ENCODE peak calls at places on chromosomes 4 and X, in four cellular contexts. One of them, this sample, is unnamed. For H3K4me1, the result is how much of the 10 kb centered on the place peaks cover.

GRCh38 chr4:47836655-47837581 is 949 bp downstream of the CORIN start:
- DNase-seq in right atrium auricular region: peak
- DNase-seq in endothelial cell of umbilical vein: peak
- DNase-seq in fibroblast of lung: peak
- DNase-seq in this sample: peak

GRCh38 chrX:19212037-19212436 is 89.8 kb upstream of the ADGRG2 start:
- DNase-seq in endothelial cell of umbilical vein: no peak
- DNase-seq in right atrium auricular region: no peak
- DNase-seq in fibroblast of lung: no peak
- DNase-seq in this sample: no peak

GRCh38 chr4:153714247-153714646 is 30.2 kb downstream of the TLR2 start:
- DNase-seq in fibroblast of lung: no peak
- DNase-seq in endothelial cell of umbilical vein: no peak
- DNase-seq in right atrium auricular region: no peak
- DNase-seq in this sample: no peak

GRCh38 chr4:38086515-38087226 is 126.5 kb downstream of the PTTG2 start:
- DNase-seq in fibroblast of lung: no peak
- DNase-seq in right atrium auricular region: no peak
- DNase-seq in endothelial cell of umbilical vein: no peak
- DNase-seq in this sample: no peak

GRCh38 chrX:109826954-109827708 is 94.1 kb upstream of the ACSL4 start:
- DNase-seq in right atrium auricular region: no peak
- DNase-seq in fibroblast of lung: peak
- DNase-seq in endothelial cell of umbilical vein: no peak
- DNase-seq in this sample: no peak

GRCh38 chr4:152310223-152310622 is 225.7 kb downstream of the FBXW7 start:
- DNase-seq in endothelial cell of umbilical vein: no peak
- DNase-seq in right atrium auricular region: no peak
- DNase-seq in fibroblast of lung: peak
- DNase-seq in this sample: no peak

GRCh38 chr4:184269879-184270430 is 52.3 kb upstream of the ENPP6 start:
- DNase-seq in endothelial cell of umbilical vein: no peak
- DNase-seq in fibroblast of lung: no peak
- DNase-seq in right atrium auricular region: peak
- DNase-seq in this sample: no peak

GRCh38 chr4:125314676-125315570 is at the start of gene FAT4:
- DNase-seq in right atrium auricular region: peak
- DNase-seq in endothelial cell of umbilical vein: peak
- DNase-seq in fibroblast of lung: peak
- DNase-seq in this sample: peak

GRCh38 chr4:5782829-5783476 is 72.0 kb downstream of the EVC start:
- DNase-seq in fibroblast of lung: no peak
- DNase-seq in right atrium auricular region: peak
- DNase-seq in endothelial cell of umbilical vein: no peak
- DNase-seq in this sample: no peak

GRCh38 chr4:104641427-104641826 is 146.7 kb upstream of the CXXC4 start:
- DNase-seq in endothelial cell of umbilical vein: no peak
- DNase-seq in right atrium auricular region: no peak
- DNase-seq in fibroblast of lung: no peak
- DNase-seq in this sample: no peak

GRCh38 chr4:6331018-6331417 is 61.4 kb downstream of the WFS1 start:
- DNase-seq in fibroblast of lung: no peak
- DNase-seq in endothelial cell of umbilical vein: no peak
- DNase-seq in right atrium auricular region: no peak
- DNase-seq in this sample: no peak

GRCh38 chrX:9102956-9103355 is 69.0 kb upstream of the FAM9B start:
- DNase-seq in endothelial cell of umbilical vein: no peak
- DNase-seq in right atrium auricular region: no peak
- DNase-seq in fibroblast of lung: no peak
- DNase-seq in this sample: no peak

GRCh38 chr4:1544861-1545275 is 138.6 kb upstream of the NKX1-1 start:
- DNase-seq in endothelial cell of umbilical vein: peak
- DNase-seq in fibroblast of lung: no peak
- DNase-seq in right atrium auricular region: no peak
- DNase-seq in this sample: no peak

GRCh38 chr4:168503652-168504362 is 7.0 kb downstream of the PALLD start:
- DNase-seq in fibroblast of lung: no peak
- DNase-seq in right atrium auricular region: no peak
- DNase-seq in endothelial cell of umbilical vein: peak
- DNase-seq in this sample: no peak

GRCh38 chrX:41895826-41896225 is 27.5 kb downstream of the CASK start:
- DNase-seq in endothelial cell of umbilical vein: no peak
- DNase-seq in fibroblast of lung: peak
- DNase-seq in right atrium auricular region: no peak
- DNase-seq in this sample: no peak

GRCh38 chrX:115266300-115266699 is 23.2 kb upstream of the LUZP4 start:
- DNase-seq in fibroblast of lung: no peak
- DNase-seq in endothelial cell of umbilical vein: no peak
- DNase-seq in right atrium auricular region: no peak
- DNase-seq in this sample: no peak

GRCh38 chr4:40247350-40247749 is 50.5 kb downstream of the RHOH start:
- DNase-seq in fibroblast of lung: no peak
- DNase-seq in right atrium auricular region: no peak
- DNase-seq in endothelial cell of umbilical vein: no peak
- DNase-seq in this sample: no peak
- H3K27ac ChIP-seq in fibroblast of lung: no peak
- H3K27ac ChIP-seq in right atrium auricular region: no peak
- H3K27ac ChIP-seq in endothelial cell of umbilical vein: no peak
- H3K27ac ChIP-seq in this sample: no peak

GRCh38 chrX:39749728-39750127 is 348.0 kb downstream of the BCOR start:
- DNase-seq in fibroblast of lung: no peak
- DNase-seq in endothelial cell of umbilical vein: no peak
- DNase-seq in right atrium auricular region: no peak
- DNase-seq in this sample: no peak

GRCh38 chrX:39749135-39749534 is 348.6 kb downstream of the BCOR start:
- DNase-seq in fibroblast of lung: peak
- DNase-seq in right atrium auricular region: no peak
- DNase-seq in endothelial cell of umbilical vein: peak
- DNase-seq in this sample: no peak

GRCh38 chrX:39750246-39750790 is 347.4 kb downstream of the BCOR start:
- DNase-seq in endothelial cell of umbilical vein: no peak
- DNase-seq in right atrium auricular region: no peak
- DNase-seq in fibroblast of lung: no peak
- DNase-seq in this sample: no peak

GRCh38 chrX:39752820-39753219 is 344.9 kb downstream of the BCOR start:
- DNase-seq in right atrium auricular region: no peak
- DNase-seq in fibroblast of lung: peak
- DNase-seq in endothelial cell of umbilical vein: peak
- DNase-seq in this sample: peak

DNA sequence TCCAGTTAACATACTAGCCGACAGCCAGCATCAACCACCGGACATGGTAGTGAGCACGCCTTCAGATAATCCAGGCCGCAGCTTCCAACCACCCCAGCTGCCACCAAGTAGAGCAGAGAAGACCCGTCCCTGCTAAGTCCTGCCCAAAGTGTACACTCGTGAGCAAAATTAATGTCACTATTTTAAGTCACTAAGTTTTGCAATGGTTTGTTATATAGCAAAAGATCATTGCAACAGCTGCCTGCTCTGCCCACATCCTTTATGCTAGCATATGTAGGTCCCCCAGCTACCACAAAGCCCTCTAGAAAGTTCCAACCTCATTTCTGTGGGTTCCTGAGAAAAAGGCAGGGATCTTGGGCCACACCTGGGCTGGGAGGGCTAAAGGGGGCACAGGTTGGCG is 347.0 kb downstream of the BCOR start:
- DNase-seq in endothelial cell of umbilical vein: no peak
- DNase-seq in fibroblast of lung: no peak
- DNase-seq in right atrium auricular region: no peak
- DNase-seq in this sample: no peak
- H3K4me1 ChIP-seq in endothelial cell of umbilical vein: under half
- H3K4me1 ChIP-seq in fibroblast of lung: under half
- H3K4me1 ChIP-seq in right atrium auricular region: under half
- H3K4me1 ChIP-seq in this sample: under half

DNA sequence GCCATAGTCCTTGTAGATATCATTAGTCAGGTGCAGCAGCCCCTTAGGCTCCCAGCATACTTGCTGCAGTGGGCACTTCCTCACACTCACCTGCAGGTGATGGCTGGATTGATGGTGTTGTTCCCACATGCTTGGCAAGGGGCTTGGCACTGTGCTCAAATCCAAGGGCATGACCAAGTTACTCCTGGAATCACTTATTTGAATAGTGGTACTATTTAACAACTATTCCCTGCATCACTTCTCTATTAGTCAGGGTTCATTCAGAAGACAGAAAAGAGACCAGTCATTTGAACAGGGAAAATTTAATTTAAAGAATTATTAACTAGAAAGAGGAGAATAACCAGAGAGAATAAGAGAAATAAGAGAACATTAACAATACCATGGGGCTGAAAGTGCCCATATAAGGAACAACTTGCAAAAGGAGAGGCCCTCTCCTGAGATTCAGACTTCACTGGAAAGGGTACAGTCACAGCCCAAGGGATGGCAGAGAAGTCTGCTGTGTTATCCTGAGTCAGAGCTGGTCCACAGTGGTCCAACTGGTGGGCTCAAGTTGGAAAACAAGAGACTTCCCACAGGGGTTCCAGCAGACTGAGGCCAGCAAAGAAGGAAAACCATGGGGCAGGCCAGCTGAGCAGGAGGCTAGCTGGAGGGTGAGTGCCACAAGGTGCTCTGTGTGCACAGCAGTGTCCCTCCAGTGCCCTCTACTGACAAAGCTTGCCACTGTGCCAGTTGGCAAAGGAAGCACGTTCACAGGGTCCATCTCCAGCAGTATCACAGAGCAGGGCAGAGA is 9.8 kb downstream of the SPP1 start:
- DNase-seq in fibroblast of lung: peak
- DNase-seq in endothelial cell of umbilical vein: peak
- DNase-seq in right atrium auricular region: no peak
- DNase-seq in this sample: no peak
- TF ChIP-seq CTCF in fibroblast of lung: peak
- TF ChIP-seq CTCF in endothelial cell of umbilical vein: peak
- TF ChIP-seq CTCF in right atrium auricular region: peak
- TF ChIP-seq CTCF in this sample: peak

GRCh38 chr4:14087459-14087858 is 459.9 kb upstream of the BOD1L1 start:
- DNase-seq in right atrium auricular region: no peak
- DNase-seq in fibroblast of lung: no peak
- DNase-seq in endothelial cell of umbilical vein: no peak
- DNase-seq in this sample: no peak
- H3K27ac ChIP-seq in right atrium auricular region: no peak
- H3K27ac ChIP-seq in fibroblast of lung: no peak
- H3K27ac ChIP-seq in endothelial cell of umbilical vein: no peak
- H3K27ac ChIP-seq in this sample: no peak

GRCh38 chr4:17546222-17546621 is 30.8 kb upstream of the LAP3 start:
- DNase-seq in right atrium auricular region: no peak
- DNase-seq in endothelial cell of umbilical vein: no peak
- DNase-seq in fibroblast of lung: no peak
- DNase-seq in this sample: no peak

GRCh38 chr4:17544831-17545234 is 29.9 kb downstream of the CLRN2 start:
- DNase-seq in fibroblast of lung: no peak
- DNase-seq in right atrium auricular region: no peak
- DNase-seq in endothelial cell of umbilical vein: peak
- DNase-seq in this sample: no peak

GRCh38 chr4:17546678-17547077 is 30.3 kb upstream of the LAP3 start:
- DNase-seq in right atrium auricular region: no peak
- DNase-seq in endothelial cell of umbilical vein: no peak
- DNase-seq in fibroblast of lung: no peak
- DNase-seq in this sample: no peak

GRCh38 chr4:17544205-17544604 is 29.2 kb downstream of the CLRN2 start:
- DNase-seq in endothelial cell of umbilical vein: no peak
- DNase-seq in right atrium auricular region: no peak
- DNase-seq in fibroblast of lung: no peak
- DNase-seq in this sample: no peak

DNA sequence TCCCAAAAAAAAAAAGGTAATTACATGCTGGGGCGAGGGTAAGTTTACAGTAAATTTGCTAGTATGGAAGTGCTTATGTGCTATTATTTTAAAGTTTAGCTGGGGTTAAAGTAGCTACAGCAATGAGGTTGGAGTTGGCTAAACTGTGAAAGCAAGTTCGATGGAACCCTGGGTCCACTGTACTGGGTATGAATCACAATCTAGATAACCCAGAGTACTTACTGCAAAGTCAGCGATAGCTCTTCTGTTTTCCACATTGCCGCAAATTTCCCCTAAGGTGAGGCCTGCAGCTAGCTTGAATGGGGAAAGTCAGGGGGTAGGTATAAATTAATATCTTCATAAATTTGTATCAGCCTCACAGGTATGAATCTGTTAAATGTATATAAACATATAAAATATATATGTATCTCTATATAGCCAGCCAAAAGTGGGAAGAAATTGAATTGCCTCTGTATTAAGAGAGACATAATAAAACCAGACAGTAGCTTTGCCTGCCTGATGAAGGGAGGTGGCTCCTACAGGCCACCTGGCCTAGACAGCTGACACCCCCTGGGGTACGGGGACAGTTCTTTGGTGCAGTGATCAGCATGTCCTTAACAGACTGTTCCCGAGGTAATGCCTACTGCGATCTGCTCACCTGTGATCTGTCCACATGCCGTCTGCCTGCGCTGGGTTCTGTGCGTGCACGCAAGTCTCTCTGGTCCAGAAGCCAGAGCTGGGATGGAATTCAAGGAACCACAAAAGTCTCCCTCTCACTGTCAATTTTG is 30.6 kb downstream of the CLRN2 start:
- DNase-seq in right atrium auricular region: no peak
- DNase-seq in endothelial cell of umbilical vein: no peak
- DNase-seq in fibroblast of lung: no peak
- DNase-seq in this sample: no peak
- H3K4me1 ChIP-seq in right atrium auricular region: under half
- H3K4me1 ChIP-seq in endothelial cell of umbilical vein: under half
- H3K4me1 ChIP-seq in fibroblast of lung: under half
- H3K4me1 ChIP-seq in this sample: under half

GRCh38 chr4:127601029-127601428 is 31.7 kb upstream of the INTU start:
- DNase-seq in fibroblast of lung: peak
- DNase-seq in endothelial cell of umbilical vein: no peak
- DNase-seq in right atrium auricular region: no peak
- DNase-seq in this sample: no peak
- TF ChIP-seq CTCF in fibroblast of lung: peak
- TF ChIP-seq CTCF in endothelial cell of umbilical vein: no peak
- TF ChIP-seq CTCF in right atrium auricular region: peak
- TF ChIP-seq CTCF in this sample: no peak

DNA sequence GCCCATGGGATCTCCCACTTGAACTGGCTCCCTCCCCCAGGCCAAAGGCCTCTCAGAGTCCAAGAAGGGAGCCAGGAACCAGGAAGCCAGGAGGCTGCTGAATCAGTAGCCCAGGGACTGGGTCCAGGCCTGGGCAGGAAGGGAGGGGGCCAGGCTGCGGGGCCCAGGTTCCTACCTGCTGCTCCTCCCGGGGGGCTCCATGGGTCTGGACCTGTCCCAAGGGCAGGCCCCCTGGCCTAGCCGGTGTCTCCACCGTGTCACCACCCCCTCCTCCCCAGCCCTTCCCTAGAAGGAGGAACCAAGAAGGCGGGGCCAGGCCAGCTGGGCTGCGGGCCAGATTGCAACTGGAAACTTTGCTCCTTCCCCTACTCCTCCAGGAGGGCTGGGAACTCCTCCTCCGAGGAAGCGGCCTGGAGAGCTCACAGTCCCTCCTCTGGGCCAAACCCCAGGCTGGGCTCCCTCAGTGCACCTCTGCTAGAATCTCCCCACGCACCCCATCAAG is at the start of gene IQSEC2:
- DNase-seq in fibroblast of lung: peak
- DNase-seq in right atrium auricular region: peak
- DNase-seq in endothelial cell of umbilical vein: peak
- DNase-seq in this sample: peak
- H3K27ac ChIP-seq in fibroblast of lung: peak
- H3K27ac ChIP-seq in right atrium auricular region: peak
- H3K27ac ChIP-seq in endothelial cell of umbilical vein: peak
- H3K27ac ChIP-seq in this sample: peak

This sample was measured in tibial nerve.